ENCODE peak calls at places on chromosomes 12 and 14, in six cellular contexts. V is mesenchymal stem cell, Z is lower lobe of right lung, D is kidney, C is A549, K is GM23248. W is an unnamed sample. For H3K9me3, the result is how much of the 10 kb centered on the place peaks cover.

GRCh38 chr12:47858511-47859266 is 39.0 kb upstream of the HDAC7 start:
- DNase-seq in V (no peak), Z (no peak), D (no peak), C (no peak), K (no peak), W (no peak)

GRCh38 chr12:83896416-83896815 is 1016.2 kb downstream of the SLC6A15 start:
- DNase-seq in V (no peak), Z (no peak), D (no peak), C (no peak), K (no peak), W (peak)

GRCh38 chr14:74240794-74241610 is 1.8 kb downstream of the VSX2 start:
- DNase-seq in V (peak), Z (no peak), D (no peak), C (no peak), K (peak), W (peak)

GRCh38 chr12:13666806-13667205 is 314.6 kb downstream of the GRIN2B start:
- DNase-seq in V (no peak), Z (no peak), D (no peak), C (no peak), K (no peak), W (no peak)

GRCh38 chr14:65728604-65729003 is 316.1 kb downstream of the FUT8 start:
- DNase-seq in V (no peak), Z (no peak), D (no peak), C (no peak), K (no peak), W (no peak)

GRCh38 chr14:77119852-77120251 is 21.7 kb downstream of the ZDHHC22 start:
- DNase-seq in V (no peak), Z (no peak), D (no peak), C (no peak), K (no peak), W (no peak)

GRCh38 chr12:998020-998874 is 7.2 kb downstream of the ERC1 start:
- DNase-seq in V (no peak), Z (no peak), D (no peak), C (no peak), K (no peak), W (no peak)

GRCh38 chr12:6332459-6332858 is 9.4 kb downstream of the TNFRSF1A start:
- DNase-seq in V (peak), Z (no peak), D (no peak), C (peak), K (peak), W (peak)

GRCh38 chr12:107610030-107610859 is 75.4 kb upstream of the PWP1 start:
- DNase-seq in V (peak), Z (no peak), D (no peak), C (peak), K (peak), W (peak)

GRCh38 chr14:101358726-101359125 is 202.6 kb upstream of the DIO3 start:
- DNase-seq in V (no peak), Z (no peak), D (no peak), C (no peak), K (no peak), W (no peak)

GRCh38 chr12:123798518-123798917 is 36.4 kb downstream of the DNAH10 start:
- DNase-seq in V (no peak), Z (no peak), D (no peak), C (no peak), K (no peak), W (no peak)

GRCh38 chr14:58817846-58818245 is 180.1 kb downstream of the DACT1 start:
- DNase-seq in V (no peak), Z (no peak), D (no peak), C (no peak), K (peak), W (peak)

GRCh38 chr14:69137456-69138188 is 15.3 kb downstream of the DCAF5 start:
- DNase-seq in V (peak), Z (no peak), D (no peak), C (no peak), K (peak), W (peak)

GRCh38 chr14:94174622-94175402 is 690 bp downstream of the PPP4R4 start:
- DNase-seq in V (no peak), Z (peak), D (peak), C (no peak), K (peak), W (peak)

GRCh38 chr14:87566986-87567385 is 426.0 kb downstream of the GALC start:
- DNase-seq in V (peak), Z (no peak), D (no peak), C (no peak), K (peak), W (peak)

GRCh38 chr14:103329421-103330347 is 4.4 kb upstream of the EIF5 start:
- DNase-seq in V (no peak), Z (peak), D (no peak), C (peak), K (peak), W (no peak)

GRCh38 chr12:64390275-64390851 is at the start of gene C12orf56:
- DNase-seq in V (no peak), Z (no peak), D (peak), C (peak), K (peak), W (peak)

GRCh38 chr14:99524804-99525698 is 43.8 kb downstream of the CCNK start:
- DNase-seq in V (peak), Z (no peak), D (peak), C (peak), K (peak), W (peak)

GRCh38 chr12:51591020-51591901 is at the start of gene SCN8A:
- DNase-seq in V (peak), Z (no peak), D (peak), C (peak), K (peak), W (peak)

GRCh38 chr14:58635041-58635440 is 2.7 kb upstream of the DACT1 start:
- DNase-seq in V (no peak), Z (no peak), D (no peak), C (no peak), K (no peak), W (no peak)

GRCh38 chr14:75268638-75269550 is 9.7 kb upstream of the FOS start:
- DNase-seq in V (no peak), Z (no peak), D (no peak), C (no peak), K (no peak), W (no peak)

GRCh38 chr14:33525626-33526025 is 425.2 kb downstream of the EGLN3 start:
- DNase-seq in V (peak), Z (no peak), D (no peak), C (no peak), K (no peak), W (no peak)

GRCh38 chr14:61761557-61761956 is 663 bp upstream of the SNAPC1 start:
- DNase-seq in V (no peak), Z (no peak), D (no peak), C (peak), K (no peak), W (no peak)

GRCh38 chr12:99271071-99271470 is 376.5 kb upstream of the GARIN6 start:
- DNase-seq in V (peak), Z (no peak), D (no peak), C (no peak), K (no peak), W (no peak)

GRCh38 chr12:110600254-110600653 is 13.7 kb upstream of the TCTN1 start:
- DNase-seq in V (peak), Z (no peak), D (no peak), C (peak), K (peak), W (peak)

GRCh38 chr12:117404203-117404853 is 42.9 kb upstream of the NOS1 start:
- DNase-seq in V (no peak), Z (no peak), D (no peak), C (no peak), K (no peak), W (no peak)

GRCh38 chr12:117412465-117413190 is 51.2 kb upstream of the NOS1 start:
- DNase-seq in V (no peak), Z (no peak), D (no peak), C (no peak), K (no peak), W (no peak)

GRCh38 chr12:117409286-117409685 is 47.9 kb upstream of the NOS1 start:
- DNase-seq in V (no peak), Z (no peak), D (no peak), C (no peak), K (no peak), W (no peak)

GRCh38 chr12:117404940-117405339 is 43.5 kb upstream of the NOS1 start:
- DNase-seq in V (no peak), Z (no peak), D (no peak), C (no peak), K (no peak), W (no peak)

GRCh38 chr12:117408161-117408791 is 46.9 kb upstream of the NOS1 start:
- DNase-seq in V (no peak), Z (peak), D (peak), C (no peak), K (peak), W (peak)
- H3K9me3 ChIP-seq in V (under half), Z (under half), D (under half), C (under half), K (under half), W (under half)

DNA sequence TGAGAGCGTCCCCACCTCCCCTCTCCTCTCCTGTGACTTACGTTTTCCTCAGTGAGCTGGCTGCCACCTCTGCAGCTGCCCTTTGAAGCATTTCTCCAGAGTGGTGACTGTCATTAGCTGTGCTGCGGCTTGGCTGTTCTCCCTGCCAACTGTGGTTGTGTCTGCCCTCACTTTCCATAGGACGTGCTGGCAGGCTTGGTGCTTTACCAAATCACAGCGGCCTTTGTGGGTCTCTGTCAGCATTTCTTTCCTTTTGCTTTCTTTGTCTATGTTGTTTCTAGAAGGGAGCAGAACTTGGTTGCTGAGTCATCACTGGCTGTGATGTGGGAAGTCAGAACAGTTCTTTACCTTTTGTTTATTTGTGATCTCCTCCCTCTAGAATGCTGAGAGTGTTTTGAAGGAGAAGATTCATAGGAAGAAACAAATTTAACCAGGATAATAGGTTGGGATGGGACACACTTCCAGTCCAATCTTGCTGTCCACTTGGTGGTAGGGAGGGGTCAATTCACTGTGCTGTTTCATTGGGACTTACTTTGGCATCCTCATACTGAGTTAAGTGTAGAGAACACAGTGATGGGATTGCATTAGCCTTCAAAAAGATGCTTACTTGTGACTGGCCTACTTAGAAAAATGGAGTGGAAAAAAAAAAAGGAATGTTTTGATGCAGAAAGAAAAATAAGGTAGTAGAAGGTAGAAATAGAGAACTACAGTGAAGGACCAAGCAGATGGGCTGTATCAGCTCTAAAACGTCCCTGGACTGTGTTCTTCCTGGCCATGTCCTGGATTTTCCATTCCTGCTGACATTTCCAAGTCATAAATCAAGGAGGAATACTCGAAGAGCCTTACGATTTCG is 88.3 kb downstream of the TMX1 start:
- DNase-seq in V (peak), Z (no peak), D (no peak), C (no peak), K (peak), W (peak)
- H3K4me3 ChIP-seq in V (no peak), Z (no peak), D (no peak), C (no peak), K (peak), W (peak)

DNA sequence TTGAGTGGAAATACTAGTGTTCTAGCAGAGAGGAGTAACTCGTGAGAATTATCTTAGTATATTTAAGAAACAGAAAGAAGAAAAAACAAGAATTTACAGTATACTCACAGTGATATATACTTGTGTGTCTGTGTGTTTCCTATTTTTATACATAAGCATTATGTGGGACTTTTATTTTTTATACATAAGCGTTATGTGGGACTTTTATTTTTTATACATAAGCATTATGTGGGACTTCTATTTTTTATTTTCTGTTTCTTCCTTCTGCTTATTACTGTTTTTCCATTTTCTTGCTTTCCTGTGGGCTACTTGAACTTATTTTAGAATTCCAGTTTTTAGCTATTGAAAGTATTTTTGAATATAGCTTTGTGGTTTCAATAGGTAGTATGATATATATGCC is 6.9 kb upstream of the ZNF140 start:
- DNase-seq in V (no peak), Z (no peak), D (no peak), C (no peak), K (no peak), W (no peak)
- H3K9me3 ChIP-seq in V (half or more), Z (half or more), D (under half), C (half or more), K (under half), W (half or more)

GRCh38 chr12:122265931-122266771 is at the start of gene VPS33A:
- DNase-seq in V (peak), Z (peak), D (peak), C (peak), K (peak), W (peak)

DNA sequence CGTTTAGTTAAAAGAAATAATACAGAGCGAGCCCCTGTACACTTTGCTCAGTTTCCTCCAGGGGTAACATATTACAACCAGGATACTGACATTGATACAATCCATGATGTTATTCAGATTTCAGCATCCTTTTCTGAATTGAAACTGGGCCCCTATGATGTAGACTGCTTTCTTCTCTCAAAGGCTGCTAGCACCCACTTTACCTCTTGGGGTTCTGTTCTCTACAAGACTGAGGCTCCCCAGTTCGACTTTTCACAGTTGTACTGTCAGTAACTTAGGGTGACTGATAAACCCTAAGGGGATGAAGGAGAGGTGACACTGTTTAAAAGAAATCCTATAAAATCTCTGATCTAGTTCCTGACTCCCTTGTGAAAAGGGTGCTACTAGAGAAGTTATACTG is 861 bp downstream of the VPS33A start:
- DNase-seq in V (no peak), Z (no peak), D (no peak), C (peak), K (peak), W (peak)
- H3K4me3 ChIP-seq in V (peak), Z (peak), D (peak), C (peak), K (peak), W (peak)

GRCh38 chr12:87200289-87200979 is 828.8 kb downstream of the C12orf50 start:
- DNase-seq in V (no peak), Z (no peak), D (no peak), C (no peak), K (no peak), W (no peak)

GRCh38 chr12:87196329-87196728 is 832.9 kb downstream of the C12orf50 start:
- DNase-seq in V (no peak), Z (no peak), D (no peak), C (no peak), K (peak), W (peak)

GRCh38 chr12:87202189-87202588 is 827.0 kb downstream of the C12orf50 start:
- DNase-seq in V (no peak), Z (no peak), D (no peak), C (no peak), K (no peak), W (no peak)

DNA sequence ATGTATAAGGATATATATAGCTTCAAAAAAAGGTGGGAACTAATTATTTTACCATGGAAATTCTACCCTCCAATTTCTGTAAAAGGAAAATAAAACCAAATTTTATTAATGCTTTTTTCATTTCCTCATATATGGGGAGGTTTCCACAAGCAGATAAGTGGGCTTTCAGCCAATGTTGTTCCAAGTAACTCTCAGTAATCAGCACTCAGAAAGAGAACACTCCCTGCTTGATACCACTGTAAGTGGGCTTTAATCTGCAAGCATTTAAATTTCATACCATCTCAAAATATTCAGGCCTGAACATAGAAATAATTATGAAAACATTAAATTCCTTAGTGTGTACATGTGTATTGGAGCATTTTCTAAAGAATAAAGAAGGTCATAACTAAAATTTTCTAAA is 827.6 kb downstream of the C12orf50 start:
- DNase-seq in V (no peak), Z (no peak), D (no peak), C (no peak), K (no peak), W (no peak)
- H3K9me3 ChIP-seq in V (under half), Z (under half), D (under half), C (under half), K (under half), W (under half)

W was measured in adipocyte.